ENCODE peak calls at places on chromosomes 16 and 17, in nine cellular contexts. H is heart right ventricle, T is neuronal stem cell, O is kidney epithelial cell, A is colonic mucosa, X is adrenal gland, G is spleen, F is stomach, N is HCT116. R is an unnamed sample. For H3K27me3, the result is how much of the 10 kb centered on the place peaks cover.

GRCh38 chr16:81808933-81809480 is 29.9 kb downstream of the PLCG2 start:
- DNase-seq in H (no peak), T (no peak), O (no peak), A (no peak), X (no peak), G (peak), F (no peak), N (no peak), R (no peak)

GRCh38 chr17:2195729-2196128 is 107.9 kb downstream of the SMG6 start:
- DNase-seq in H (no peak), T (no peak), O (no peak), A (no peak), X (no peak), G (no peak), F (no peak), N (no peak), R (no peak)

GRCh38 chr17:6756425-6757012 is 673 bp downstream of the XAF1 start:
- DNase-seq in H (no peak), T (no peak), O (no peak), A (no peak), X (no peak), G (no peak), F (no peak), N (no peak), R (no peak)

GRCh38 chr17:31677681-31678080 is 181.4 kb downstream of the COPRS start:
- DNase-seq in H (no peak), T (no peak), O (no peak), A (no peak), X (no peak), G (no peak), F (no peak), N (no peak), R (no peak)

GRCh38 chr17:50908860-50909764 is 43.0 kb upstream of the TOB1 start:
- DNase-seq in H (peak), T (no peak), O (no peak), A (no peak), X (peak), G (peak), F (peak), N (no peak), R (no peak)

GRCh38 chr17:45705123-45706009 is 78.8 kb upstream of the CRHR1 start:
- DNase-seq in H (no peak), T (no peak), O (peak), A (no peak), X (no peak), G (no peak), F (no peak), N (peak), R (no peak)

GRCh38 chr16:17852977-17853702 is 382.4 kb upstream of the XYLT1 start:
- DNase-seq in H (no peak), T (no peak), O (no peak), A (no peak), X (no peak), G (no peak), F (no peak), N (no peak), R (no peak)

GRCh38 chr16:76535-77272 is 1.3 kb upstream of the MPG start:
- DNase-seq in H (peak), T (no peak), O (no peak), A (peak), X (peak), G (no peak), F (peak), N (no peak), R (peak)

GRCh38 chr17:77619851-77620250 is 338.7 kb upstream of the TNRC6C start:
- DNase-seq in H (no peak), T (no peak), O (no peak), A (no peak), X (no peak), G (no peak), F (no peak), N (no peak), R (no peak)

DNA sequence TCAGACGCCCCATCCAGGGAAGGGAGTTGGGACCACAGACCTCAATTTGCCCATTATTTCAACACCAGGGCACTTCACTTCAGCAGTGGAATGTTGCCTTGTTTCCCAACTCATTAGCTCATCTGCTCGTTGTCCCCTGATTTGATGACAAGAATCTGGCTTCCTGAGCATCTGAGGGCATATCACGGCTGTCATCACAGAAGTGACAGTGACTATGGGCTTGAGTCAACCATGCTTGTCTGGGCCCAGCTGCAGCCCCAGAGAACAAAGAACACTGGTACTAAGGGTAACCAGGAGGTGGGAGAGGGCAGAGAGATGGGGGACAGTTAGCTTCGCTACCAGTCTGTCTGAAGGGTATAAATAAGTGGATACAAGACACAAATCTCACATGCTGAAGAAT is 266.0 kb upstream of the SDK2 start:
- DNase-seq in H (no peak), T (no peak), O (no peak), A (no peak), X (no peak), G (no peak), F (no peak), N (no peak), R (no peak)
- H3K27me3 ChIP-seq in H (half or more), T (under half), O (under half), A (under half), X (under half), G (under half), F (under half), N (half or more), R (under half)

DNA sequence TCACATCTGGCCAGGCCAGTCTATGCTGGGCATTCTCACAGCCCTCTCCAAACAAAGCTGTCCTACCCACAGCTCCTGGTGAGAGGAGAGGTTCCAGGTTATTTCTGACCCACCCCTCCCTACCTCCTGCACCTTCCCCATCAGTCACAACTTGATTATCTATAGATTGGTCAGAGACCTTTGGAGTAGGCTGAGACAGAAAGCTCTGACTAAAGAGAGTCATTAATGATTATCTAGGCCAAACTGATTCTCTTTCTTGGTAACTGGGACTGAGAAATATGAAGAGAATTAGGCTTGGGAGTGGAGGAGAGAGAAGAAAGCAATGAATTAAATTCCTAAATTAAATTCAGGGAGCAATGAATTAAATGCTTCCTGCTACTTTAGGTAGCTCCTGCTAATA is 1.4 kb upstream of the KRT222 start:
- DNase-seq in H (no peak), T (no peak), O (no peak), A (no peak), X (no peak), G (no peak), F (no peak), N (no peak), R (no peak)
- H3K27me3 ChIP-seq in H (under half), T (under half), O (under half), A (under half), X (under half), G (under half), F (under half), N (under half), R (under half)

GRCh38 chr16:20307240-20307671 is 20.1 kb downstream of the GP2 start:
- DNase-seq in H (no peak), T (no peak), O (no peak), A (no peak), X (no peak), G (no peak), F (no peak), N (no peak), R (no peak)
- H3K27me3 ChIP-seq in H (under half), T (under half), O (under half), A (under half), X (under half), G (under half), F (under half), N (under half), R (under half)

GRCh38 chr17:80504671-80505413 is 28.4 kb upstream of the NPTX1 start:
- DNase-seq in H (no peak), T (no peak), O (no peak), A (no peak), X (no peak), G (no peak), F (no peak), N (no peak), R (no peak)

GRCh38 chr17:80509311-80509710 is 32.9 kb upstream of the NPTX1 start:
- DNase-seq in H (no peak), T (no peak), O (no peak), A (no peak), X (no peak), G (no peak), F (no peak), N (no peak), R (no peak)

GRCh38 chr17:80510132-80510531 is 33.7 kb upstream of the NPTX1 start:
- DNase-seq in H (no peak), T (no peak), O (no peak), A (no peak), X (no peak), G (no peak), F (no peak), N (no peak), R (no peak)

GRCh38 chr17:80510772-80511171 is 33.9 kb upstream of the RPTOR start:
- DNase-seq in H (no peak), T (no peak), O (no peak), A (no peak), X (no peak), G (no peak), F (no peak), N (no peak), R (no peak)

GRCh38 chr17:80507965-80508364 is 31.6 kb upstream of the NPTX1 start:
- DNase-seq in H (no peak), T (no peak), O (no peak), A (no peak), X (no peak), G (no peak), F (no peak), N (no peak), R (no peak)
- H3K27me3 ChIP-seq in H (half or more), T (under half), O (under half), A (under half), X (under half), G (under half), F (under half), N (under half), R (under half)

DNA sequence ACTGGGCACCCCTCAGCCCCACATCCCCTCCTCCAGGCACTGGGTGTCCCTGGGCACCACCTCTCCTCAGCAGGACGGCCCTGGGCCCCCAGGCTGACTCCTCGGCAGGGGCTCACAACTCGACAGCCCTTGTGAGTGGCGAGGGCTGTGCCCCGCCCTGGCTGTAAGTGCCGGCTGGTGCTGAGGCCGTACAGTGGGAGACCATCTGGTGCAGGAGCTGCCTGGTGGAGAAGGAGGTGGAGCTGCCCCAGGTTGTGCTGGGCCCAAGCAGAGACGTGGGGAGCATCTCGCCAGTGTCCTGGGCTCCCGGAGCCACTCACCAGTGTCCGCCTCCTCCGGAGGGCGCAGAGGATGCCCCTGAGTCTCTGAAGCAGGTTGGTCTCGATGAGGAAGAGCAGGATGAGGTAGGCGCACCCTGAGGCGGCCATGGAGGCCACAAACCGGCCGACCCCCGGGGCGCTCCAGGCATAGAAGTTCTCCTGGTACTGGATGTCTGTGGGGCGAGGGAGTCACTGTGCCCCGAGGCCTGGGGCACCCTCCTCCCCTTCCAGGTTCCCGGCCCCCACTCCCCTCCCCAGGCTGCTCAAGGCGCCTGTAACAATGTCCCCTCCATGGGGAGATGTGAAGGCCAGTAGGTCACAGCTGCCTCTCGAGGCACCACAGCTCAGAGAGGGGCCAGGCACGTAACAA is 15.1 kb upstream of the RNPS1 start:
- DNase-seq in H (no peak), T (no peak), O (no peak), A (no peak), X (no peak), G (no peak), F (no peak), N (no peak), R (no peak)
- H3K27me3 ChIP-seq in H (under half), T (under half), O (under half), A (under half), X (under half), G (under half), F (under half), N (under half), R (under half)

GRCh38 chr17:73742915-73743314 is 98.7 kb upstream of the SDK2 start:
- DNase-seq in H (no peak), T (no peak), O (no peak), A (no peak), X (no peak), G (no peak), F (no peak), N (no peak), R (no peak)
- H3K27me3 ChIP-seq in H (under half), T (under half), O (under half), A (under half), X (under half), G (under half), F (under half), N (half or more), R (under half)

GRCh38 chr16:2967211-2967631 is 1.9 kb upstream of the PAQR4 start:
- DNase-seq in H (no peak), T (no peak), O (no peak), A (no peak), X (no peak), G (peak), F (no peak), N (no peak), R (no peak)
- H3K27me3 ChIP-seq in H (half or more), T (under half), O (half or more), A (half or more), X (half or more), G (half or more), F (half or more), N (under half), R (under half)

GRCh38 chr17:13568746-13569739 is 32.7 kb downstream of the HS3ST3A1 start:
- DNase-seq in H (peak), T (no peak), O (no peak), A (no peak), X (peak), G (no peak), F (no peak), N (no peak), R (no peak)

GRCh38 chr17:13560935-13561334 is 40.8 kb downstream of the HS3ST3A1 start:
- DNase-seq in H (no peak), T (no peak), O (no peak), A (no peak), X (no peak), G (no peak), F (no peak), N (no peak), R (no peak)

GRCh38 chr17:13561606-13562270 is 40.0 kb downstream of the HS3ST3A1 start:
- DNase-seq in H (peak), T (no peak), O (no peak), A (peak), X (no peak), G (no peak), F (no peak), N (no peak), R (no peak)

GRCh38 chr17:13562271-13562800 is 39.4 kb downstream of the HS3ST3A1 start:
- DNase-seq in H (no peak), T (no peak), O (peak), A (no peak), X (peak), G (no peak), F (no peak), N (no peak), R (no peak)

GRCh38 chr17:13563916-13564315 is 37.8 kb downstream of the HS3ST3A1 start:
- DNase-seq in H (no peak), T (no peak), O (no peak), A (no peak), X (no peak), G (no peak), F (no peak), N (no peak), R (no peak)
- H3K27me3 ChIP-seq in H (under half), T (under half), O (under half), A (under half), X (under half), G (under half), F (under half), N (under half), R (under half)

DNA sequence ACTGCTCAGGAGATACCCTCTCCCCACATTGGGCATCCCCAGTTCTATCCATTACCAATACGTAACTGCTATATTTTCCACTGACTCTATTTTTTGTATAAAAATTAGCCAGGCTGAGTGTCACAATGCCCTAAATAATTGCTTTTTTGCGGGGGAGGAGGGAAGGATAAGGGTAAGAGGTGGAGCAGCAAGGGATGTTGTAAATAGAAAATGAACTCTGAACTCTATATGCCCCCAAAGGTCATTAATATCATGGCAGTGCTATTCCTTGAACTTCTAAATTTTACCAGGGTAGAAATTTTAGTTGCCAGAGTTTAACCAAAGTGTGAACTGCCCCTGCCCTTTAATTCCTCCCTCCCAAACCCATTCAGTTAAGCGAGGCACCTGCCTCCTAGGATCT is 118.7 kb downstream of the SKAP1 start:
- DNase-seq in H (no peak), T (no peak), O (no peak), A (no peak), X (no peak), G (no peak), F (no peak), N (no peak), R (no peak)
- H3K27me3 ChIP-seq in H (half or more), T (under half), O (under half), A (under half), X (under half), G (under half), F (under half), N (under half), R (under half)